ENCODE peak calls at places on chromosomes 1 and 21, in five cellular contexts. Q is T-helper 2 cell, P is hepatocyte, J is Peyer's patch, M is AG10803. L is an unnamed sample.

GRCh38 chr1:197774691-197775281 is 494 bp downstream of the DENND1B start:
- DNase-seq in P (peak; percentile 69), J (peak; percentile 56), M (peak; percentile 46), Q (peak; percentile 31), L (no peak)

GRCh38 chr1:29793101-29793546 is 556.8 kb downstream of the PTPRU start:
- DNase-seq in M (peak; percentile 74), J (peak; percentile 41), Q (no peak), P (peak; percentile 94), L (peak; percentile 77)

GRCh38 chr1:39427912-39428311 is 63.5 kb upstream of the BMP8A start:
- DNase-seq in J (no peak), P (no peak), Q (no peak), M (no peak), L (no peak)

GRCh38 chr21:30223596-30223995 is 7.7 kb upstream of the CLDN8 start:
- DNase-seq in M (no peak), Q (no peak), P (no peak), J (no peak), L (no peak)

GRCh38 chr1:245822997-245823396 is 668.2 kb downstream of the KIF26B start:
- DNase-seq in P (peak; percentile 16), J (no peak), M (peak; percentile 98), Q (no peak), L (no peak)

GRCh38 chr21:42513151-42513984 is at the start of gene SLC37A1:
- DNase-seq in J (peak; percentile 43), Q (no peak), P (peak; percentile 77), M (no peak), L (no peak)

GRCh38 chr1:21911205-21912001 is 25.7 kb downstream of the HSPG2 start:
- DNase-seq in J (no peak), M (peak; percentile 53), Q (no peak), P (peak; percentile 70), L (no peak)

GRCh38 chr1:145963218-145964019 is 956 bp downstream of the ANKRD34A start:
- DNase-seq in J (no peak), P (peak; percentile 34), M (peak; percentile 71), Q (no peak), L (no peak)

GRCh38 chr1:35646043-35646442 is 4.7 kb upstream of the PSMB2 start:
- DNase-seq in P (no peak), Q (no peak), J (no peak), M (no peak), L (no peak)

GRCh38 chr1:176691251-176692228 is 228.6 kb downstream of the PAPPA2 start:
- DNase-seq in M (peak; percentile 60), Q (no peak), J (no peak), P (peak; percentile 88), L (peak; percentile 50)

GRCh38 chr1:53512807-53513755 is 53.9 kb downstream of the DMRTB1 start:
- DNase-seq in J (no peak), Q (no peak), M (no peak), P (no peak), L (no peak)

GRCh38 chr21:36699026-36699545 is at the start of gene SIM2:
- DNase-seq in M (peak; percentile 53), J (no peak), P (no peak), Q (no peak), L (no peak)

GRCh38 chr1:248790456-248790855 is 34.9 kb upstream of the LYPD8 start:
- DNase-seq in Q (no peak), P (no peak), J (no peak), M (no peak), L (no peak)

GRCh38 chr1:39952359-39953110 is 2.4 kb upstream of the MFSD2A start:
- DNase-seq in Q (no peak), J (no peak), M (peak; percentile 28), P (no peak), L (no peak)

GRCh38 chr1:44661786-44662682 is 12.2 kb downstream of the TMEM53 start:
- DNase-seq in Q (no peak), P (no peak), J (no peak), M (no peak), L (no peak)

GRCh38 chr21:16323586-16323985 is 593.8 kb downstream of the USP25 start:
- DNase-seq in J (no peak), M (peak; percentile 26), Q (no peak), P (no peak), L (no peak)

GRCh38 chr1:96519851-96520281 is 201.7 kb upstream of the PTBP2 start:
- DNase-seq in M (peak; percentile 49), P (no peak), J (no peak), Q (no peak), L (no peak)

GRCh38 chr1:64194168-64195088 is 9.0 kb upstream of the UBE2U start:
- DNase-seq in Q (no peak), M (no peak), P (no peak), J (no peak), L (no peak)

GRCh38 chr1:7940745-7941436 is at the start of gene TNFRSF9:
- DNase-seq in J (no peak), Q (peak; percentile 50), P (peak; percentile 61), M (no peak), L (no peak)

GRCh38 chr1:226977288-226977972 is 37.3 kb downstream of the COQ8A start:
- DNase-seq in M (no peak), J (no peak), P (no peak), Q (no peak), L (no peak)

GRCh38 chr1:45973106-45973505 is 159.3 kb downstream of the PIK3R3 start:
- DNase-seq in P (peak; percentile 32), Q (no peak), J (no peak), M (no peak), L (no peak)

GRCh38 chr1:228044961-228045360 is 37.5 kb upstream of the ARF1 start:
- DNase-seq in P (no peak), Q (no peak), M (no peak), J (no peak), L (no peak)

GRCh38 chr1:231590453-231591198 is 36.0 kb upstream of the DISC1 start:
- DNase-seq in M (peak; percentile 72), J (no peak), Q (peak; percentile 6), P (peak; percentile 80), L (peak; percentile 48)

GRCh38 chr1:236103059-236103458 is 38.2 kb upstream of the NID1 start:
- DNase-seq in P (no peak), J (no peak), Q (no peak), M (no peak), L (no peak)

GRCh38 chr1:42142894-42143675 is 10.1 kb upstream of the GUCA2B start:
- DNase-seq in J (no peak), P (no peak), Q (no peak), M (no peak), L (no peak)